ENCODE peak calls at places on chromosome 3, in five cellular contexts. One of them, this sample, is unnamed.

GRCh38 chr3:141830508-141830907 is 45.9 kb upstream of the ATP1B3 start:
- DNase-seq in CD4-positive, CD25-positive, alpha-beta regulatory T cell: no peak
- DNase-seq in SK-N-SH: peak; percentile 52
- DNase-seq in heart left ventricle: no peak
- DNase-seq in A549: no peak
- DNase-seq in this sample: no peak

GRCh38 chr3:143847787-143848631 is at the start of gene SLC9A9:
- DNase-seq in heart left ventricle: peak; percentile 39
- DNase-seq in SK-N-SH: no peak
- DNase-seq in CD4-positive, CD25-positive, alpha-beta regulatory T cell: peak; percentile 19
- DNase-seq in A549: peak; percentile 4
- DNase-seq in this sample: peak; percentile 86

GRCh38 chr3:195263193-195263924 is 7.6 kb downstream of the XXYLT1 start:
- DNase-seq in A549: no peak
- DNase-seq in SK-N-SH: no peak
- DNase-seq in CD4-positive, CD25-positive, alpha-beta regulatory T cell: no peak
- DNase-seq in heart left ventricle: no peak
- DNase-seq in this sample: no peak

GRCh38 chr3:189167027-189167766 is 4.6 kb upstream of the TPRG1 start:
- DNase-seq in A549: peak; percentile 8
- DNase-seq in CD4-positive, CD25-positive, alpha-beta regulatory T cell: no peak
- DNase-seq in SK-N-SH: no peak
- DNase-seq in heart left ventricle: no peak
- DNase-seq in this sample: no peak

GRCh38 chr3:193816656-193817311 is 223.8 kb downstream of the OPA1 start:
- DNase-seq in CD4-positive, CD25-positive, alpha-beta regulatory T cell: no peak
- DNase-seq in heart left ventricle: peak; percentile 92
- DNase-seq in A549: no peak
- DNase-seq in SK-N-SH: peak; percentile 67
- DNase-seq in this sample: no peak

GRCh38 chr3:170078620-170079281 is 41.0 kb downstream of the GPR160 start:
- DNase-seq in SK-N-SH: no peak
- DNase-seq in CD4-positive, CD25-positive, alpha-beta regulatory T cell: no peak
- DNase-seq in heart left ventricle: no peak
- DNase-seq in A549: no peak
- DNase-seq in this sample: no peak

GRCh38 chr3:46489875-46490274 is 7.9 kb upstream of the RTP3 start:
- DNase-seq in CD4-positive, CD25-positive, alpha-beta regulatory T cell: no peak
- DNase-seq in SK-N-SH: no peak
- DNase-seq in A549: no peak
- DNase-seq in heart left ventricle: no peak
- DNase-seq in this sample: no peak

GRCh38 chr3:53795176-53795575 is 51.0 kb downstream of the CHDH start:
- DNase-seq in SK-N-SH: no peak
- DNase-seq in A549: no peak
- DNase-seq in heart left ventricle: no peak
- DNase-seq in CD4-positive, CD25-positive, alpha-beta regulatory T cell: no peak
- DNase-seq in this sample: no peak

GRCh38 chr3:187131981-187132380 is 7.3 kb downstream of the RPL39L start:
- DNase-seq in SK-N-SH: no peak
- DNase-seq in CD4-positive, CD25-positive, alpha-beta regulatory T cell: no peak
- DNase-seq in heart left ventricle: no peak
- DNase-seq in A549: no peak
- DNase-seq in this sample: no peak

GRCh38 chr3:187132666-187133065 is 6.6 kb downstream of the RPL39L start:
- DNase-seq in SK-N-SH: no peak
- DNase-seq in CD4-positive, CD25-positive, alpha-beta regulatory T cell: no peak
- DNase-seq in heart left ventricle: no peak
- DNase-seq in A549: no peak
- DNase-seq in this sample: no peak

GRCh38 chr3:187136347-187136746 is 2.9 kb downstream of the RPL39L start:
- DNase-seq in heart left ventricle: no peak
- DNase-seq in SK-N-SH: no peak
- DNase-seq in CD4-positive, CD25-positive, alpha-beta regulatory T cell: no peak
- DNase-seq in A549: no peak
- DNase-seq in this sample: no peak

GRCh38 chr3:187125319-187126031 is 13.8 kb downstream of the RPL39L start:
- DNase-seq in CD4-positive, CD25-positive, alpha-beta regulatory T cell: no peak
- DNase-seq in heart left ventricle: no peak
- DNase-seq in SK-N-SH: no peak
- DNase-seq in A549: no peak
- DNase-seq in this sample: no peak

GRCh38 chr3:187130346-187131066 is 8.8 kb downstream of the RPL39L start:
- DNase-seq in A549: no peak
- DNase-seq in SK-N-SH: no peak
- DNase-seq in heart left ventricle: no peak
- DNase-seq in CD4-positive, CD25-positive, alpha-beta regulatory T cell: peak; percentile 56
- DNase-seq in this sample: no peak
- H3K9me3 ChIP-seq in A549: no peaks in the 10 kb centered on the region
- H3K9me3 ChIP-seq in SK-N-SH: no peaks in the 10 kb centered on the region
- H3K9me3 ChIP-seq in heart left ventricle: no peaks in the 10 kb centered on the region
- H3K9me3 ChIP-seq in CD4-positive, CD25-positive, alpha-beta regulatory T cell: no peaks in the 10 kb centered on the region
- H3K9me3 ChIP-seq in this sample: no peaks in the 10 kb centered on the region

GRCh38 chr3:10510086-10510742 is 4.8 kb upstream of the ATP2B2 start:
- DNase-seq in A549: no peak
- DNase-seq in heart left ventricle: no peak
- DNase-seq in SK-N-SH: no peak
- DNase-seq in CD4-positive, CD25-positive, alpha-beta regulatory T cell: no peak
- DNase-seq in this sample: no peak
- H3K27ac ChIP-seq in A549: no peak overlapping the region
- H3K27ac ChIP-seq in heart left ventricle: no peak overlapping the region
- H3K27ac ChIP-seq in SK-N-SH: no peak overlapping the region
- H3K27ac ChIP-seq in CD4-positive, CD25-positive, alpha-beta regulatory T cell: no peak overlapping the region
- H3K27ac ChIP-seq in this sample: no peak overlapping the region

GRCh38 chr3:183653209-183654064 is 18.0 kb downstream of the KLHL24 start:
- DNase-seq in CD4-positive, CD25-positive, alpha-beta regulatory T cell: no peak
- DNase-seq in A549: no peak
- DNase-seq in heart left ventricle: no peak
- DNase-seq in SK-N-SH: no peak
- DNase-seq in this sample: peak; percentile 73
- H3K9me3 ChIP-seq in CD4-positive, CD25-positive, alpha-beta regulatory T cell: peaks cover 44% of the 10 kb centered on the region
- H3K9me3 ChIP-seq in A549: peaks cover 43% of the 10 kb centered on the region
- H3K9me3 ChIP-seq in heart left ventricle: peaks cover 40% of the 10 kb centered on the region
- H3K9me3 ChIP-seq in SK-N-SH: peaks cover 23% of the 10 kb centered on the region
- H3K9me3 ChIP-seq in this sample: peaks cover 25% of the 10 kb centered on the region

DNA sequence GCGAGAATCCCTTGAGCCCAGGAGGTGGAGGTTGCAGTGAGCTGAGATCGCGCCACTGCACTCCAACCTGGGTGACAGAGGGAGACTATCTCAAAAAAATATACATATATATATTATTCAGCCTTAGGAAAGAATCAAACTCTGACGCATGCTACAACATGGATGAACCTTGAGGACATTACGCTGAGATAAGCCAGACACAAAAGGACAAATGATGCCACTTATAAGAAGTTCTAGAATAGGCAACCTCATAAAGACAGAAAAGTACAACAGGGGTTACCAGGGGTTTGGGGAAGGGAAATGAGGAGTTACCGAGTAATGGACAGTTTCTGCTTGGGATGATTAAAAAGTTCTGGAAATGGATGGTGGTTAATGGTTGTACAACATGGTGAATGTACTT is 727 bp downstream of the PDHB start:
- DNase-seq in CD4-positive, CD25-positive, alpha-beta regulatory T cell: no peak
- DNase-seq in SK-N-SH: no peak
- DNase-seq in A549: no peak
- DNase-seq in heart left ventricle: no peak
- DNase-seq in this sample: peak; percentile 56
- H3K27ac ChIP-seq in CD4-positive, CD25-positive, alpha-beta regulatory T cell: peak overlapping the region; percentile 86
- H3K27ac ChIP-seq in SK-N-SH: peak overlapping the region; percentile 97
- H3K27ac ChIP-seq in A549: peak overlapping the region; percentile 97
- H3K27ac ChIP-seq in heart left ventricle: peak overlapping the region; percentile 94
- H3K27ac ChIP-seq in this sample: peak overlapping the region; percentile 69

GRCh38 chr3:17820704-17821103 is 78.3 kb upstream of the TBC1D5 start:
- DNase-seq in CD4-positive, CD25-positive, alpha-beta regulatory T cell: no peak
- DNase-seq in heart left ventricle: no peak
- DNase-seq in SK-N-SH: no peak
- DNase-seq in A549: no peak
- DNase-seq in this sample: peak; percentile 42

GRCh38 chr3:17820275-17820674 is 77.8 kb upstream of the TBC1D5 start:
- DNase-seq in A549: no peak
- DNase-seq in CD4-positive, CD25-positive, alpha-beta regulatory T cell: no peak
- DNase-seq in heart left ventricle: no peak
- DNase-seq in SK-N-SH: no peak
- DNase-seq in this sample: no peak

GRCh38 chr3:17811633-17812032 is 69.2 kb upstream of the TBC1D5 start:
- DNase-seq in A549: no peak
- DNase-seq in CD4-positive, CD25-positive, alpha-beta regulatory T cell: no peak
- DNase-seq in heart left ventricle: no peak
- DNase-seq in SK-N-SH: no peak
- DNase-seq in this sample: no peak

GRCh38 chr3:17823039-17823438 is 80.6 kb upstream of the TBC1D5 start:
- DNase-seq in CD4-positive, CD25-positive, alpha-beta regulatory T cell: no peak
- DNase-seq in A549: no peak
- DNase-seq in heart left ventricle: no peak
- DNase-seq in SK-N-SH: no peak
- DNase-seq in this sample: no peak

GRCh38 chr3:17817545-17817944 is 75.1 kb upstream of the TBC1D5 start:
- DNase-seq in heart left ventricle: no peak
- DNase-seq in A549: no peak
- DNase-seq in SK-N-SH: no peak
- DNase-seq in CD4-positive, CD25-positive, alpha-beta regulatory T cell: no peak
- DNase-seq in this sample: no peak
- H3K9me3 ChIP-seq in heart left ventricle: no peaks in the 10 kb centered on the region
- H3K9me3 ChIP-seq in A549: no peaks in the 10 kb centered on the region
- H3K9me3 ChIP-seq in SK-N-SH: no peaks in the 10 kb centered on the region
- H3K9me3 ChIP-seq in CD4-positive, CD25-positive, alpha-beta regulatory T cell: no peaks in the 10 kb centered on the region
- H3K9me3 ChIP-seq in this sample: no peaks in the 10 kb centered on the region

GRCh38 chr3:157130138-157130880 is 29.6 kb downstream of the CCNL1 start:
- DNase-seq in CD4-positive, CD25-positive, alpha-beta regulatory T cell: peak; percentile 63
- DNase-seq in A549: peak; percentile 75
- DNase-seq in heart left ventricle: peak; percentile 61
- DNase-seq in SK-N-SH: peak; percentile 77
- DNase-seq in this sample: no peak

GRCh38 chr3:157127831-157128767 is 31.8 kb downstream of the CCNL1 start:
- DNase-seq in SK-N-SH: no peak
- DNase-seq in A549: peak; percentile 50
- DNase-seq in heart left ventricle: peak; percentile 46
- DNase-seq in CD4-positive, CD25-positive, alpha-beta regulatory T cell: peak; percentile 62
- DNase-seq in this sample: no peak

GRCh38 chr3:157129782-157130137 is 30.2 kb downstream of the CCNL1 start:
- DNase-seq in heart left ventricle: no peak
- DNase-seq in CD4-positive, CD25-positive, alpha-beta regulatory T cell: no peak
- DNase-seq in A549: no peak
- DNase-seq in SK-N-SH: no peak
- DNase-seq in this sample: no peak

GRCh38 chr3:157127268-157127667 is 32.7 kb downstream of the CCNL1 start:
- DNase-seq in A549: no peak
- DNase-seq in CD4-positive, CD25-positive, alpha-beta regulatory T cell: no peak
- DNase-seq in SK-N-SH: no peak
- DNase-seq in heart left ventricle: no peak
- DNase-seq in this sample: no peak

GRCh38 chr3:157128771-157129671 is 30.9 kb downstream of the CCNL1 start:
- DNase-seq in SK-N-SH: no peak
- DNase-seq in CD4-positive, CD25-positive, alpha-beta regulatory T cell: no peak
- DNase-seq in A549: peak; percentile 24
- DNase-seq in heart left ventricle: no peak
- DNase-seq in this sample: no peak
- H3K27ac ChIP-seq in SK-N-SH: peak overlapping the region; percentile 64
- H3K27ac ChIP-seq in CD4-positive, CD25-positive, alpha-beta regulatory T cell: peak overlapping the region; percentile 83
- H3K27ac ChIP-seq in A549: peak overlapping the region; percentile 77
- H3K27ac ChIP-seq in heart left ventricle: peak overlapping the region; percentile 88
- H3K27ac ChIP-seq in this sample: no peak overlapping the region

GRCh38 chr3:187139126-187139894 is at the start of gene RPL39L:
- DNase-seq in CD4-positive, CD25-positive, alpha-beta regulatory T cell: peak; percentile 85
- DNase-seq in A549: peak; percentile 86
- DNase-seq in SK-N-SH: peak; percentile 96
- DNase-seq in heart left ventricle: peak; percentile 83
- DNase-seq in this sample: peak; percentile 99
- H3K9me3 ChIP-seq in CD4-positive, CD25-positive, alpha-beta regulatory T cell: peaks cover 2% of the 10 kb centered on the region
- H3K9me3 ChIP-seq in A549: no peaks in the 10 kb centered on the region
- H3K9me3 ChIP-seq in SK-N-SH: no peaks in the 10 kb centered on the region
- H3K9me3 ChIP-seq in heart left ventricle: no peaks in the 10 kb centered on the region
- H3K9me3 ChIP-seq in this sample: peaks cover 7% of the 10 kb centered on the region